ENCODE peak calls at places on chromosomes 1 and 21, in six cellular contexts. C is Panc1, J is esophagus squamous epithelium, N is psoas muscle, B is hepatocyte, V is uterus. X is an unnamed sample.

GRCh38 chr21:40186036-40186435 is 318.8 kb downstream of the PCP4 start:
- DNase-seq in C (no peak), J (no peak), N (no peak), B (no peak), V (no peak), X (no peak)

GRCh38 chr1:93164816-93165215 is 15.4 kb downstream of the TMED5 start:
- DNase-seq in C (no peak), J (no peak), N (no peak), B (no peak), V (no peak), X (no peak)

GRCh38 chr1:67458663-67459062 is 28.5 kb upstream of the SERBP1 start:
- DNase-seq in C (no peak), J (no peak), N (no peak), B (no peak), V (no peak), X (no peak)

GRCh38 chr1:80799457-80799856 is 1001.3 kb upstream of the ADGRL2 start:
- DNase-seq in C (no peak), J (no peak), N (no peak), B (no peak), V (no peak), X (no peak)

GRCh38 chr21:34916446-34916845 is 132.7 kb downstream of the RUNX1 start:
- DNase-seq in C (no peak), J (no peak), N (no peak), B (no peak), V (no peak), X (no peak)

GRCh38 chr1:174367892-174368291 is 79.9 kb upstream of the GPR52 start:
- DNase-seq in C (no peak), J (no peak), N (no peak), B (no peak), V (no peak), X (no peak)

GRCh38 chr1:228092342-228093049 is 10.0 kb downstream of the ARF1 start:
- DNase-seq in C (no peak), J (no peak), N (no peak), B (no peak), V (no peak), X (no peak)

GRCh38 chr1:33460947-33461629 is 11.4 kb upstream of the ZSCAN20 start:
- DNase-seq in C (no peak), J (no peak), N (no peak), B (no peak), V (peak; percentile 53), X (no peak)

GRCh38 chr1:175250027-175250426 is 57.5 kb upstream of the KIAA0040 start:
- DNase-seq in C (no peak), J (no peak), N (no peak), B (no peak), V (no peak), X (no peak)

GRCh38 chr1:3466366-3467075 is 12.1 kb downstream of the ARHGEF16 start:
- DNase-seq in C (no peak), J (no peak), N (no peak), B (no peak), V (no peak), X (peak; percentile 40)

GRCh38 chr1:19602486-19602885 is 41.6 kb upstream of the NBL1 start:
- DNase-seq in C (no peak), J (no peak), N (no peak), B (no peak), V (no peak), X (no peak)

GRCh38 chr1:247110627-247111258 is 6.6 kb upstream of the ZNF669 start:
- DNase-seq in C (no peak), J (no peak), N (no peak), B (peak; percentile 40), V (no peak), X (no peak)

GRCh38 chr1:219568728-219569127 is 44.2 kb downstream of the ZC3H11B start:
- DNase-seq in C (no peak), J (no peak), N (no peak), B (no peak), V (no peak), X (no peak)

GRCh38 chr1:35894183-35894582 is 11.2 kb downstream of the AGO1 start:
- DNase-seq in C (no peak), J (peak; percentile 8), N (peak; percentile 28), B (no peak), V (no peak), X (no peak)

GRCh38 chr1:88175631-88176226 is 508.3 kb upstream of the PKN2 start:
- DNase-seq in C (no peak), J (no peak), N (no peak), B (peak; percentile 64), V (no peak), X (no peak)

GRCh38 chr1:201327687-201328240 is 44.5 kb downstream of the PKP1 start:
- DNase-seq in C (no peak), J (no peak), N (no peak), B (no peak), V (no peak), X (no peak)

GRCh38 chr1:26020941-26021646 is 481 bp upstream of the EXTL1 start:
- DNase-seq in C (no peak), J (no peak), N (no peak), B (no peak), V (no peak), X (no peak)

GRCh38 chr1:172533511-172534116 is 664 bp downstream of the SUCO start:
- DNase-seq in C (no peak), J (peak; percentile 16), N (no peak), B (peak; percentile 28), V (peak; percentile 31), X (peak; percentile 45)

GRCh38 chr1:12049625-12050024 is 13.5 kb upstream of the TNFRSF8 start:
- DNase-seq in C (no peak), J (no peak), N (no peak), B (no peak), V (no peak), X (no peak)

GRCh38 chr21:41321908-41322495 is 5.4 kb downstream of the FAM3B start:
- DNase-seq in C (no peak), J (no peak), N (no peak), B (peak; percentile 27), V (no peak), X (no peak)

GRCh38 chr1:94974224-94974623 is 47.3 kb upstream of the CNN3 start:
- DNase-seq in C (no peak), J (no peak), N (no peak), B (no peak), V (no peak), X (no peak)

GRCh38 chr1:65812065-65812464 is 19.4 kb downstream of the PDE4B start:
- DNase-seq in C (peak; percentile 12), J (no peak), N (no peak), B (no peak), V (no peak), X (no peak)

GRCh38 chr1:9315411-9316079 is 22.9 kb downstream of the SPSB1 start:
- DNase-seq in C (no peak), J (no peak), N (no peak), B (no peak), V (no peak), X (no peak)

DNA sequence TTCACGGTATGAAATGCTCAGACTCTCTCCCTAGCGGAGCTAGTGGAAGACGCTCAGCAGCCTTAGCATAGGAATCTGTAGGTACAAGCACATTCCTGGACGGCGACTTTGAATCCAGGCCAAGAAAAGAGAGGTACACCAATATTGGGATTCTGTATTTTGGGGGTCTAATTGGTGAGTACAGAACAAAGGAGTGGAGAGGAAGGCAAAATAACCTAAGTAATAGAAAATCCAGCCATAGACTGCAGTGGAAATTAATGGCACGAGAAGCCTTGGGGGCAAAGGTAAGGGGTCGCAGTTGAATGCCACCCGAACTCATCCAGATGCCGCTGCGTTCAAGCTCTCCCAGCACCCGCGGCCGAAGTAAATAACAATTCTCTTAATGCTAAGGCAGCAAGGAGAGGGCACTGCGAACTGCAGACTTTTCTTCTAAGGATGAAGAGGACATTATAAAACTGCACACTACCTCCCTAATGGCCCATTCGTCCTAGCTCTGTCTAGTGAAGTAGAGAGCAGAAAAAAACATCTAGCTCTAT is 17.8 kb upstream of the TBX15 start:
- DNase-seq in C (no peak), J (no peak), N (no peak), B (no peak), V (no peak), X (no peak)
- H3K4me3 ChIP-seq in C (no peak overlapping the region), J (no peak overlapping the region), N (peak overlapping the region; percentile 58), B (no peak overlapping the region), V (no peak overlapping the region), X (no peak overlapping the region)

DNA sequence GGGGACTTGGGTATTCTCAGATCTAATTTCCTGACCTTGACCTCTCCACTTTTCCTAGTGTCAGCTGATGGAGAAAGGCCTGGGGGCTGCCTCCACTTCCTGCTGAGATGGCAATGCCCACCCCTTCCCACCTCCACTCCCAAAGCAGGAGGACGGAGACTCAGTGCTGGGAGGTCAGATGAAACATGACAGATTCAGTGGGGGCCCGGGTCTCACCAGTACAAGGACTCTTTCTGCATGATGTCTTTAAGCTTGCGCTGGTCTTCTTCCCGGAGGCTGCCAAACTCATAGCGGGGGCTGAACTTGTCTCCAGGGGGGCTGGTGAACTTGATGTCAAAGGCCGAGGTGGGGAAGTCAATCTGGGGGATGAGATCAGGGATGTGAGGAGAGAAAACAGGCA is 35.6 kb upstream of the PPP1R15B start:
- DNase-seq in C (no peak), J (no peak), N (no peak), B (no peak), V (no peak), X (no peak)
- H3K4me1 ChIP-seq in C (peaks cover 3% of the 10 kb centered on the region), J (peaks cover 100% of the 10 kb centered on the region), N (peaks cover 69% of the 10 kb centered on the region), B (peaks cover 19% of the 10 kb centered on the region), V (no peaks in the 10 kb centered on the region), X (peaks cover 26% of the 10 kb centered on the region)

GRCh38 chr1:223802602-223803001 is 43.1 kb downstream of the TP53BP2 start:
- DNase-seq in C (no peak), J (no peak), N (no peak), B (no peak), V (no peak), X (no peak)

GRCh38 chr1:223796210-223796609 is 49.5 kb downstream of the TP53BP2 start:
- DNase-seq in C (no peak), J (no peak), N (no peak), B (no peak), V (no peak), X (no peak)

GRCh38 chr1:223803211-223803610 is 42.5 kb downstream of the TP53BP2 start:
- DNase-seq in C (no peak), J (no peak), N (no peak), B (no peak), V (no peak), X (no peak)

DNA sequence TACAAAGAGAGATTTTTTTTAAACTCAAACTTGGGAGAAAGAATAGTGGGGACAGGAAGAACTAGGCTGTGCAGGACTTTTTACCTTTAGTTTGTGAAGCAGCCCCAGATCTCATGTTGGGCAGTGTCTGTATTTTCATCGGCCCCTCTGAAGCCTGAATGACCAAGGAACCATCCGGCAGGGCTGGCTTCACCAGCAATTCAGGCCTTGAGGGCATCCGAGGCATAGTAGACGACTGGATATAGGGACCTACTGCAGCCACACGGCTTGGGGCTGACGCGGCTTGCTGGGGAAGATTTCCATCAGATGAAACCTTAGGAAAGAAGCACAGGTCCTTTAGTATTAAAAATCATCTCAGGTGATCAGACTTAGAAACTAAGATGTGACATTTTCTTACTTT is 43.7 kb downstream of the TP53BP2 start:
- DNase-seq in C (no peak), J (no peak), N (no peak), B (no peak), V (no peak), X (no peak)
- H3K4me3 ChIP-seq in C (no peak overlapping the region), J (no peak overlapping the region), N (no peak overlapping the region), B (no peak overlapping the region), V (no peak overlapping the region), X (no peak overlapping the region)

DNA sequence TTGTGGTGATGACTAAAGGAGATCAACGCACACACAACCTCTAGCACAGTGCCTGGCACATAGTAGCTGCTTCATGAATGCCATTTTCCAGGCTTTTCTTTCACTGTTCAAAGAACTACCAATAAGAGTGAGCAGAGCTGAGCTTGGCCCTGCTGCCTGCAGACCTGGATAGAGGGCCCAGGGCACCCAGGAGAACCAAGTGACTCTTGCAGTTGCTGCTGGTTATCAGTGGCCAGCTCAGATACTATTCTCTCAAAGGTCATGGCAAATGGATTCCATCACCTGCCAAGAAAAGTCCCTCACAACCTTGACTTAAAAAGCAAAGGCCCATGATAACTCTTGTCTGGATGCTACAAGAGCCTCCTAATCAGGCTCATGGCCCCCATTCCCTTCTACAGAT is 41.7 kb downstream of the PLPP3 start:
- DNase-seq in C (no peak), J (no peak), N (no peak), B (no peak), V (no peak), X (no peak)
- H3K4me1 ChIP-seq in C (no peaks in the 10 kb centered on the region), J (peaks cover 80% of the 10 kb centered on the region), N (peaks cover 85% of the 10 kb centered on the region), B (peaks cover 40% of the 10 kb centered on the region), V (no peaks in the 10 kb centered on the region), X (peaks cover 7% of the 10 kb centered on the region)

X was measured in RWPE2.